ENCODE peak calls at places on chromosomes 1 and 21, in five cellular contexts. A, X, O, J and K are unnamed samples.

GRCh38 chr1:44802306-44803061 is 2.3 kb downstream of the PLK3 start:
- DNase-seq in J (no peak), O (no peak), A (no peak), X (no peak), K (peak; percentile 86)

GRCh38 chr1:70459502-70460225 is 48.6 kb downstream of the CTH start:
- DNase-seq in A (peak; percentile 4), O (peak; percentile 40), J (peak; percentile 79), X (no peak), K (no peak)

GRCh38 chr21:44834231-44834950 is 16.5 kb upstream of the SUMO3 start:
- DNase-seq in A (no peak), O (no peak), J (no peak), X (no peak), K (no peak)

GRCh38 chr1:192565946-192566345 is 9.6 kb upstream of the RGS1 start:
- DNase-seq in J (peak; percentile 56), X (no peak), A (no peak), O (no peak), K (no peak)

GRCh38 chr1:226480459-226480858 is 68.1 kb upstream of the STUM start:
- DNase-seq in J (no peak), O (no peak), A (no peak), X (no peak), K (no peak)

GRCh38 chr1:209720326-209720725 is 15.7 kb downstream of the HSD11B1 start:
- DNase-seq in X (no peak), O (no peak), A (no peak), J (no peak), K (no peak)

GRCh38 chr1:32334274-32334861 is 1.7 kb downstream of the MARCKSL1 start:
- DNase-seq in X (no peak), J (no peak), A (no peak), O (no peak), K (no peak)

GRCh38 chr1:35211113-35211399 is 18.1 kb upstream of the SFPQ start:
- DNase-seq in A (no peak), J (no peak), X (no peak), O (no peak), K (no peak)

GRCh38 chr1:159012495-159012894 is 2.8 kb downstream of the IFI16 start:
- DNase-seq in A (no peak), J (peak; percentile 54), X (peak; percentile 96), O (no peak), K (peak; percentile 69)

GRCh38 chr21:38139380-38140168 is 117.2 kb upstream of the KCNJ15 start:
- DNase-seq in A (no peak), J (peak; percentile 58), X (no peak), O (peak; percentile 95), K (no peak)

GRCh38 chr1:1361982-1362423 is 3.6 kb upstream of the MXRA8 start:
- DNase-seq in X (no peak), J (peak; percentile 95), A (no peak), O (no peak), K (no peak)

GRCh38 chr1:221994939-221995338 is 253.1 kb upstream of the DUSP10 start:
- DNase-seq in O (no peak), X (no peak), A (no peak), J (peak; percentile 87), K (no peak)

GRCh38 chr1:27004471-27005165 is 8.0 kb downstream of the TENT5B start:
- DNase-seq in X (no peak), O (no peak), J (no peak), A (no peak), K (no peak)

GRCh38 chr1:220226752-220227151 is 45.5 kb downstream of the RAB3GAP2 start:
- DNase-seq in A (no peak), X (no peak), O (no peak), J (no peak), K (no peak)
- TF ChIP-seq EZH2phosphoT487 in A (no peak), X (no peak), O (no peak), J (no peak), K (no peak)

GRCh38 chr1:150902346-150902745 is 15.4 kb downstream of the CTXND2 start:
- DNase-seq in J (no peak), A (no peak), X (no peak), O (no peak), K (no peak)

GRCh38 chr1:150902751-150903150 is 15.8 kb downstream of the CTXND2 start:
- DNase-seq in A (no peak), X (no peak), O (no peak), J (no peak), K (no peak)

GRCh38 chr1:150909585-150910185 is 16.5 kb upstream of the SETDB1 start:
- DNase-seq in X (no peak), A (no peak), O (no peak), J (no peak), K (no peak)

GRCh38 chr1:150906813-150907212 is 19.4 kb upstream of the SETDB1 start:
- DNase-seq in J (no peak), A (no peak), O (no peak), X (no peak), K (no peak)

DNA sequence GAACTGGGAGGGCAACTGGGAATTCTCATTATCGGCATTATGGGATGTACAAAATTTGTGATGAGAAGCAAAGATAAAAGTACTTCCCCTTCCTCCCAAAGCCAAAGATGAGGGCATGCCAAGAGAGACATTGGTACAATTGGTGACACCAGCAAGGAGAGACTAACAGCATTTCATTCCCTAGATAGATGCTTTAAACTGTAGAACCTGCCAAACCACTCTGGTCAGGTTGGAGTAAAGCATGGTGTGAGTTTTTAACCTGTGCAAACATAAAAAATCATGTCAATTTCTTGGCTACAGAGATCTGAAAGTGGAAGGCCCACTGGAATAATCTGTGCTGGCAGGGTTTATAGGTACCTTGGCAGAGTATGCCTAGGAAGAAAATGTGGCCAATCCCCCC is 19.4 kb downstream of the CTXND2 start:
- DNase-seq in X (no peak), O (peak; percentile 65), J (no peak), A (no peak), K (no peak)
- H3K27ac ChIP-seq in X (no peak overlapping the region), O (no peak overlapping the region), J (no peak overlapping the region), A (no peak overlapping the region), K (no peak overlapping the region)

GRCh38 chr1:176068256-176068655 is 138.8 kb downstream of the COP1 start:
- DNase-seq in A (no peak), J (no peak), O (no peak), X (no peak), K (no peak)

GRCh38 chr1:176073524-176074157 is 133.4 kb downstream of the COP1 start:
- DNase-seq in X (peak; percentile 79), O (peak; percentile 71), A (peak; percentile 52), J (peak; percentile 78), K (peak; percentile 88)
- TF ChIP-seq EZH2phosphoT487 in X (no peak), O (no peak), A (no peak), J (no peak), K (no peak)

GRCh38 chr1:91854852-91855251 is 31.1 kb downstream of the TGFBR3 start:
- DNase-seq in J (no peak), A (no peak), O (no peak), X (no peak), K (no peak)

GRCh38 chr1:91853397-91853796 is 32.6 kb downstream of the TGFBR3 start:
- DNase-seq in J (no peak), X (no peak), O (no peak), A (no peak), K (no peak)

GRCh38 chr1:91847851-91848250 is 38.1 kb downstream of the TGFBR3 start:
- DNase-seq in O (no peak), X (no peak), J (no peak), A (no peak), K (no peak)

GRCh38 chr1:91850708-91851107 is 35.2 kb downstream of the TGFBR3 start:
- DNase-seq in J (no peak), X (no peak), A (no peak), O (no peak), K (no peak)

GRCh38 chr1:91851130-91852010 is 34.6 kb downstream of the TGFBR3 start:
- DNase-seq in O (peak; percentile 83), A (no peak), J (peak; percentile 86), X (no peak), K (no peak)
- H3K27ac ChIP-seq in O (peak overlapping the region; percentile 77), A (no peak overlapping the region), J (peak overlapping the region; percentile 32), X (no peak overlapping the region), K (no peak overlapping the region)

GRCh38 chr1:157691285-157691920 is 9.2 kb downstream of the FCRL3 start:
- DNase-seq in A (peak; percentile 21), O (peak; percentile 62), X (peak; percentile 69), J (peak; percentile 66), K (peak; percentile 44)
- TF ChIP-seq EZH2phosphoT487 in A (no peak), O (no peak), X (no peak), J (no peak), K (no peak)

DNA sequence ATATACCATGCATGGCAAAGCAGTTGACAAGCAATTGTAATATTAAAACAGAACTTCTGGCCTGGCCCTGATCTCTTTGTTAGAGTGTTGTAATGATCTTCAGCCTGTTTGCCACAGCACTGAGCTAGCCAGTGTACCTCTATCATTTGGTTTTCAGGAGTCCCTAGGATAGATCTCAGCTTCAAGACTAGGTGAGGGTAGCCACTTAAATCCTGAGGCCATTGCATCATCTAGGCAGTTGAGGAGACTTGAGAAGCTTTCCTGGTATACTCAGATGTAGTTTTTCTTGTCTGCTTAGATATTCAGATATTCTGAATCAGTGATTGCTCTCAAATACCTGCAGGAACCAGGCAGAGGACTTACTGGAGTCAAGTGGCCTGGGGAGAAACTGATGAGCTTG is 14.7 kb downstream of the S1PR1 start:
- DNase-seq in X (no peak), A (no peak), J (no peak), O (no peak), K (no peak)
- H3K27ac ChIP-seq in X (no peak overlapping the region), A (no peak overlapping the region), J (no peak overlapping the region), O (no peak overlapping the region), K (peak overlapping the region; percentile 74)

GRCh38 chr1:162276493-162276892 is 100.2 kb downstream of the SPATA46 start:
- DNase-seq in J (peak; percentile 60), A (peak; percentile 26), O (peak; percentile 84), X (peak; percentile 73), K (no peak)
- TF ChIP-seq EZH2phosphoT487 in J (no peak), A (no peak), O (no peak), X (no peak), K (no peak)

DNA sequence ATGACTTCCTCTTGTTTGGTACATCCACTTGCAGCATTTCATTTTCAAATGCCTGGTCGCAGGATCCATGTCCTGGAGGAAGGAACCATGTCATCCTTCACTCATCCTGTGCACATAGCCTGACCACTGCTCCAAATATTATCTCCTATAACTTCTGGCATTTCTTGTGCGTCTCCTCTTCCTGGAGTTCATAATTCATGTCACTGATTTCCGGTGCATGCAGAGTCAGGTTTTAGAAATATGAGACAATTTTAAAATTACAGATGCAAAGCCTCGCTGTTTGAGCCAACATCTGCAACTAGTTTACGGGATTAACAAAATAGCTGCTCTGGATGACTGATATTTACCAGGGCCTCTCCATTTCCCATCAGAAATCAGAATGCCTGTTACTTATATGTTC is 268.1 kb downstream of the DNM3 start:
- DNase-seq in X (no peak), O (no peak), A (no peak), J (peak; percentile 44), K (no peak)
- H3K27ac ChIP-seq in X (no peak overlapping the region), O (no peak overlapping the region), A (no peak overlapping the region), J (no peak overlapping the region), K (no peak overlapping the region)

DNA sequence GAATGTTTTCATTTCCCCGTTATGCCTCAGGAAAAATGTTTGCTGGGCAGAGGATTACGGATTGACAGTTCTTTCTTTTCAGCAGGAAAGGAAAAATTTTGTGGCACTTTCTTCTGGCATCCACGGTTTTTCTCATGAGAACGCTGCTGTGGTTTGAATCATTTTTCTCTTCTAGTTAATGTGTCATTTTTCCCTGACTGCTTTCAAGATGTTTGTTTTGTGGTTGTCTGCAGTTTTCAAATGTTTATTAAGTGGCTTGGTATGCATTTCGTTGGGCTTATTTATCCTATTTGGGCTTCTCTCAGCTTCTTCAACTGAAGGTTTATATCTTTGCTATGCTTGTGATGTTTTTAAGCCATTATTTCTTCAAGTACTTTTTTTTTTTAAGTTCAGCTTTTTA is 359.0 kb downstream of the RGS7 start:
- DNase-seq in X (no peak), A (no peak), J (peak; percentile 42), O (peak; percentile 81), K (no peak)
- TF ChIP-seq EZH2phosphoT487 in X (no peak), A (no peak), J (no peak), O (no peak), K (no peak)